ENCODE peak calls at places on chromosome 1, in five cellular contexts. X, S, T, L and P are unnamed samples.

GRCh38 chr1:6574025-6574620 is 5.7 kb upstream of the ZBTB48 start:
- DNase-seq in L (no peak), X (no peak), T (no peak), S (no peak), P (peak; percentile 69)

GRCh38 chr1:226125831-226126230 is 60.7 kb downstream of the ACBD3 start:
- DNase-seq in X (peak; percentile 27), L (no peak), T (no peak), S (no peak), P (peak; percentile 86)

GRCh38 chr1:36988311-36988710 is 46.0 kb downstream of the GRIK3 start:
- DNase-seq in S (no peak), X (no peak), L (peak; percentile 19), T (peak; percentile 63), P (no peak)

GRCh38 chr1:30668546-30669327 is 54.6 kb downstream of the MATN1 start:
- DNase-seq in L (no peak), X (peak; percentile 40), T (no peak), S (peak; percentile 50), P (no peak)

GRCh38 chr1:151720974-151721787 is at the start of gene RIIAD1:
- DNase-seq in T (no peak), X (no peak), S (no peak), L (no peak), P (peak; percentile 95)

GRCh38 chr1:5734414-5734813 is 257.8 kb downstream of the NPHP4 start:
- DNase-seq in L (no peak), S (no peak), T (no peak), X (peak; percentile 27), P (peak; percentile 3)

GRCh38 chr1:45752441-45753052 is 2.1 kb upstream of the IPP start:
- DNase-seq in X (no peak), L (no peak), T (no peak), S (peak; percentile 28), P (no peak)

GRCh38 chr1:244599937-244600350 is 53.0 kb upstream of the DESI2 start:
- DNase-seq in T (no peak), X (no peak), S (peak; percentile 93), L (no peak), P (peak; percentile 93)

GRCh38 chr1:188432427-188432826 is 1603.7 kb downstream of the PLA2G4A start:
- DNase-seq in T (no peak), X (no peak), S (no peak), L (no peak), P (peak; percentile 19)

GRCh38 chr1:84000954-84001495 is 2.1 kb upstream of the TTLL7 start:
- DNase-seq in L (no peak), T (no peak), X (no peak), S (no peak), P (no peak)